ENCODE peak calls at places on chromosomes 7 and 10, in six cellular contexts. D is CD4-positive, alpha-beta T cell; Z is fibroblast of the aortic adventitia; T is dorsolateral prefrontal cortex; S is breast epithelium; A is endodermal cell. Q is an unnamed sample.

GRCh38 chr10:70352401-70353097 is 29.9 kb downstream of the LRRC20 start:
- DNase-seq in D (no peak), Z (no peak), T (no peak), S (no peak), A (no peak), Q (no peak)

GRCh38 chr7:100503350-100503735 is 19.6 kb downstream of the NYAP1 start:
- DNase-seq in D (no peak), Z (peak), T (no peak), S (no peak), A (no peak), Q (no peak)

GRCh38 chr7:11776083-11776482 is 55.9 kb downstream of the THSD7A start:
- DNase-seq in D (no peak), Z (no peak), T (no peak), S (no peak), A (no peak), Q (no peak)

GRCh38 chr7:29127527-29127926 is 18.8 kb downstream of the CPVL start:
- DNase-seq in D (no peak), Z (no peak), T (no peak), S (no peak), A (peak), Q (no peak)

GRCh38 chr10:86690231-86690630 is 21.9 kb downstream of the LDB3 start:
- DNase-seq in D (no peak), Z (no peak), T (no peak), S (no peak), A (no peak), Q (no peak)

GRCh38 chr7:46363688-46364087 is 442.6 kb upstream of the IGFBP3 start:
- DNase-seq in D (no peak), Z (no peak), T (no peak), S (no peak), A (no peak), Q (no peak)

GRCh38 chr10:70540089-70540788 is 61.7 kb downstream of the PALD1 start:
- DNase-seq in D (peak), Z (peak), T (no peak), S (no peak), A (peak), Q (no peak)

GRCh38 chr10:18514537-18514936 is 136.8 kb downstream of the NSUN6 start:
- DNase-seq in D (no peak), Z (no peak), T (no peak), S (no peak), A (no peak), Q (no peak)

GRCh38 chr7:20834656-20835055 is 48.0 kb upstream of the SP8 start:
- DNase-seq in D (no peak), Z (no peak), T (no peak), S (no peak), A (no peak), Q (no peak)
- TF ChIP-seq CTCF in D (no peak), Z (no peak), T (no peak), S (no peak), A (peak), Q (no peak)

GRCh38 chr10:63614371-63614891 is 93.2 kb downstream of the REEP3 start:
- DNase-seq in D (no peak), Z (peak), T (no peak), S (no peak), A (no peak), Q (no peak)
- TF ChIP-seq CTCF in D (no peak), Z (no peak), T (no peak), S (no peak), A (no peak), Q (no peak)

DNA sequence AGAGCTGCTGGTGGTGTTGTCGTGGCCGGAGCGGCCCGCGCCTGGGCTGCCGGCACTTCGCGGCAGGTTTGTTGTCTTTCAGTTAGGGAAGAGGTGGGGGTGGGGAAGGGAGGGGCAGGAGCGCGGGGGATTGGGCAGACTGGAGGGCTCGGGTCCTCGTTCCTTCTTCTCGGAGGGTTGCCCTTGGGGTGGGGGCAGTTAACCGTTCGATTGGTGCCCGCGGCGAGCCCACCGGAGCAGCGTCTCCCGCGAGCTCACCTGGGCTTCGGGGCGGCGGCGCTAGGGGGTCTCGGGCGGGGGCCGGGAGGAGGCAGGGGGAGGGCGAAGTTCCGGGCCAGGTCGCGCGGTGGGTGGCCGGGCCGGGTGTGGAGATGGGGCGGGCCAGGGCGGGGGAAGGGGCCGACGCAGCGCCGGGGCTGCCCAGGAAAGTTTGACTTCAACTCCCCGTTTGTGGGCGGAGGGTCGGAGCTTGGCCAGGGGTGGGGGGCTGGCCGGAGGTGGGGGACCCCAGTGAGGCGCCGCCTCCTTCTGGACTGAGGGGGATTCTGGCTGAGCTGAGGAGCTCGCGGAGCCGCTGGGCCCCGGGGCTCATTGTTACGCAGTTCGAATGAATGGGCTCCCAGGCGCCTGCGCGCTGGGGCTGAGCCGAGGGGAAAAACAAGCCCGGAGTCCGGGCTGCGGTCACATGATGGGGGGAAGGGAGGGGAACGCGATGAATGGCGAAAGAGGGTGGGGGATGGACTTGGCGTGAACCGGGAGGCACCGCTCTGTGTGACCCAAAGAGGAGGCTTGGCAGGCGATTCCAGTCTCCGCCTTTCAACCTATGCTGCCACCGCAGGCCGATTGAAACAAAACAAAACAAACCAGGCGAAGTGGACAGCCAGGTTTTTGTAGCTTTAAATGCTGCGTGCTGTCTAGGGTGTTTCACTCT is 582 bp downstream of the HBP1 start:
- DNase-seq in D (peak), Z (peak), T (peak), S (peak), A (peak), Q (peak)
- TF ChIP-seq CTCF in D (no peak), Z (no peak), T (peak), S (no peak), A (no peak), Q (no peak)

DNA sequence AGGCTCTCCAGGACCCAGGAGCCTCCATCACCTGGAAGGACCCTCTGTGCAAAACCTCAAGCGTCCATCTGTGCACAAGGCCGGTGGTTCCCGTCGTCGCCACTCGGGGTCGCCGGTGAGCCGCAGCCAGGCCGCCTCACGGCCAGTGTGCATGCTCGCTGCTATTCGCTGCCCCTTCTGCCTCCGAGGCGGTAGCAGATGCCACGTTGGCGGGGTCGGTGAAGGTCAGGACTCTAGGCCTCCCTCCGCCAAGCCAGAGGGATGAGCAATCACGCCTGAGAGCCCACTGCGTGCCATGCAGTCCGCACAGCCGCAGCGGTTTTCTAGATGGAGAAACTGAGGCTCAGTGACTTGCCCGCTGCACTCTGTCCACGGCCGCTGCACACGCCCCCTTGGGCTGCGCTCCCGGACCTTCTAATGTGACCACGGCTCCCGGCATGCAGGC is 5.7 kb downstream of the UPK3B start:
- DNase-seq in D (peak), Z (no peak), T (no peak), S (no peak), A (no peak), Q (no peak)
- TF ChIP-seq CTCF in D (peak), Z (no peak), T (peak), S (no peak), A (no peak), Q (no peak)

GRCh38 chr10:32207544-32207943 is 139.4 kb downstream of the EPC1 start:
- DNase-seq in D (peak), Z (peak), T (no peak), S (peak), A (peak), Q (peak)
- TF ChIP-seq CTCF in D (peak), Z (peak), T (peak), S (no peak), A (peak), Q (peak)